ENCODE peak calls at places on chromosomes 1 and 21, in five cellular contexts. M is GM06990, R is uterus, V is tibial nerve, A is WERI-Rb-1. D is an unnamed sample.

GRCh38 chr1:84991097-84991890 is 5.6 kb downstream of the MCOLN2 start:
- DNase-seq in V (no peak), M (peak; percentile 46), A (no peak), R (no peak), D (no peak)

GRCh38 chr21:43686811-43687565 is 27.6 kb downstream of the RRP1B start:
- DNase-seq in R (no peak), V (no peak), M (no peak), A (no peak), D (no peak)

GRCh38 chr21:45950740-45951515 is 30.6 kb upstream of the COL6A1 start:
- DNase-seq in R (peak; percentile 82), M (no peak), A (peak; percentile 92), V (no peak), D (peak; percentile 53)

GRCh38 chr1:208233546-208233945 is 10.6 kb downstream of the PLXNA2 start:
- DNase-seq in A (no peak), M (no peak), R (no peak), V (no peak), D (no peak)

GRCh38 chr1:248817065-248817464 is 8.7 kb downstream of the SH3BP5L start:
- DNase-seq in A (no peak), R (no peak), V (no peak), M (no peak), D (no peak)

GRCh38 chr1:206555473-206555935 is 48.2 kb downstream of the RASSF5 start:
- DNase-seq in M (peak; percentile 58), A (no peak), V (no peak), R (peak; percentile 59), D (no peak)

GRCh38 chr1:188371295-188371806 is 1542.6 kb downstream of the PLA2G4A start:
- DNase-seq in A (no peak), R (no peak), M (no peak), V (no peak), D (no peak)

GRCh38 chr1:173205146-173206051 is 1.7 kb downstream of the TNFSF4 start:
- DNase-seq in R (peak; percentile 40), V (peak; percentile 61), A (no peak), M (no peak), D (peak; percentile 80)

GRCh38 chr1:171753685-171754380 is 12.0 kb upstream of the VAMP4 start:
- DNase-seq in V (no peak), R (no peak), M (no peak), A (no peak), D (no peak)

GRCh38 chr1:58815680-58816071 is 31.8 kb upstream of the JUN start:
- DNase-seq in R (no peak), A (no peak), V (no peak), M (no peak), D (no peak)

GRCh38 chr1:36123357-36123756 is 1.7 kb downstream of the COL8A2 start:
- DNase-seq in R (no peak), A (no peak), V (no peak), M (no peak), D (peak; percentile 37)

GRCh38 chr1:206101351-206101750 is 15.8 kb downstream of the AVPR1B start:
- DNase-seq in R (no peak), M (no peak), V (no peak), A (no peak), D (no peak)

GRCh38 chr1:53894644-53895043 is 657 bp downstream of the DIO1 start:
- DNase-seq in V (no peak), R (no peak), M (no peak), A (no peak), D (no peak)

GRCh38 chr1:53895421-53895820 is 1.4 kb downstream of the DIO1 start:
- DNase-seq in R (no peak), M (no peak), V (no peak), A (no peak), D (peak; percentile 15)

GRCh38 chr1:53893999-53894636 is at the start of gene DIO1:
- DNase-seq in M (no peak), R (no peak), A (no peak), V (no peak), D (no peak)

GRCh38 chr1:53899206-53899628 is 5.2 kb downstream of the DIO1 start:
- DNase-seq in M (no peak), V (no peak), A (no peak), R (peak; percentile 48), D (peak; percentile 60)

DNA sequence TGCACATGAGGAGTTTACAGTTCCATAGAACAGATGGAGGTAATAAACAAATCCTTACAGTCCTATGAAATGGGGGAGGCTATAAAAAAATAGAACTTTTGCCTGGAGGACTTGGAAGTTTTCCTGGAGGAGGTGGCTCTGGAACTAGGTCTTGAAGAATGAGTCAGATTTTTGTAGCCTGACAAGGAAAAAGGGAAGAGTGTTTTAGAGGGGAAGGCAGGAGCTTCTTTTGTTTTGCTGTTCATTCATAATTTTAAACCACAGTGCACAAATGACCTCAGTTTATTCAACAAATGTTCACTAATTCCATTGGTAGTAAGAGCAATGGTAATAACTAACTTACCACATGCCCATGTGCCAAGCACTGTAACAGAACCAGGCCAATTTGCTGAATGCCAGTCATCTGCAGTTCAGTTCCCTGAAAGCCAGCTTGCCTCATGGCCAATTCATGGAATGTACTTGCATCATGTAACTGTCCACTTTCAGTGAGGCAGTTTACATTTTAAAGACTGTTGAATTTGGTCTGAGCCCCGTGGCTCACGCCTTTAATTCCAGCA is 2.8 kb downstream of the DIO1 start:
- DNase-seq in A (no peak), M (no peak), R (peak; percentile 31), V (no peak), D (peak; percentile 96)
- H3K4me3 ChIP-seq in A (no peak overlapping the region), M (no peak overlapping the region), R (no peak overlapping the region), V (no peak overlapping the region), D (no peak overlapping the region)

GRCh38 chr1:87120779-87121178 is 206.3 kb downstream of the HS2ST1 start:
- DNase-seq in V (no peak), R (no peak), A (peak; percentile 19), M (no peak), D (no peak)
- TF ChIP-seq CTCF in V (no peak), R (no peak), A (peak; percentile 51), M (peak; percentile 56), D (peak; percentile 28)

DNA sequence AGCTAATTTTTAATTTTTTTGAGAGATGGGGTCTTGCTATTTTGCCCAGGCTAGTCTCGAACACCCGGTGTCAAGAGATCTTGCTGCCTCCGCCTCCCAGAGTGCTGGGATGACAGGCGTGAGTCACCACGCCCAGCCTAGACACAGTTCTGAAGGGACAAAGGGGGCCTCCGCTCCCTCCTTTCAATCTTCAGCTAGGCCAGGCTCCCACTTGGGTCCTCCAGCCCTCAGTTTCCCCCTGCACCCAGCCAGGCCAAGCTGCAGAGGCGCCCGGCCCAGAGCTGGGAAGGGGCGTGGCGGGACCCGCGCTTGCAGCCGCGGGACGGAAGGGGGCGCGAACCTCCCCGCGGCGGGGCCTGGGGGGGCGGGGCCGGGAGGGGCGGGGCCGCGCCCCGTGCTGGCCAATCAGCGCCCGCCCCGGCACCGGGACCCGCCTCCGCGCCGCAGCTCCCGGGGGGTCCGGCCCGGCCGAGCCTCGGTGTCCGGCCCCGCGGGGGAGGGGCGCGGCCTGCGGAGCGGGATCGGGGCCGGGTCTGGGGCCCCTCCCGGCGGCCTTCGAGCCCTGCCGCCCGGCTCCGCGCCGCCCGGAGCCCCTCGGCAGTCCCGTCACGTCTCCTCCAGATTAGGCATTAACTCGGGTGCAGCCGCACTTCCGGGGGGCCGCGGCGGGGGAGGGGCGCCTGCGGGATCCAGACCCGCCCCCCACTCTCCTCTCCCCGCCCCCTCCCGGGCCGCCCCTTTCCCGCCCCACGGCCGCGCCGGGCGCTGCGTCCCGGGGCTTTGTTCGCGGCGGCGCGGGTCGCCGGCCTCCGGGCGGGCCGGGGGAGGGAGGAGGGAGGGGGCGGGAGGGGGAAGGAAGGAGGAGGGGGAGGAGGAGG is 559 bp upstream of the AGRN start:
- DNase-seq in V (peak; percentile 55), M (peak; percentile 83), A (peak; percentile 75), R (peak; percentile 83), D (peak; percentile 81)
- H3K4me3 ChIP-seq in V (peak overlapping the region; percentile 60), M (peak overlapping the region; percentile 58), A (peak overlapping the region; percentile 26), R (peak overlapping the region; percentile 97), D (peak overlapping the region; percentile 49)

DNA sequence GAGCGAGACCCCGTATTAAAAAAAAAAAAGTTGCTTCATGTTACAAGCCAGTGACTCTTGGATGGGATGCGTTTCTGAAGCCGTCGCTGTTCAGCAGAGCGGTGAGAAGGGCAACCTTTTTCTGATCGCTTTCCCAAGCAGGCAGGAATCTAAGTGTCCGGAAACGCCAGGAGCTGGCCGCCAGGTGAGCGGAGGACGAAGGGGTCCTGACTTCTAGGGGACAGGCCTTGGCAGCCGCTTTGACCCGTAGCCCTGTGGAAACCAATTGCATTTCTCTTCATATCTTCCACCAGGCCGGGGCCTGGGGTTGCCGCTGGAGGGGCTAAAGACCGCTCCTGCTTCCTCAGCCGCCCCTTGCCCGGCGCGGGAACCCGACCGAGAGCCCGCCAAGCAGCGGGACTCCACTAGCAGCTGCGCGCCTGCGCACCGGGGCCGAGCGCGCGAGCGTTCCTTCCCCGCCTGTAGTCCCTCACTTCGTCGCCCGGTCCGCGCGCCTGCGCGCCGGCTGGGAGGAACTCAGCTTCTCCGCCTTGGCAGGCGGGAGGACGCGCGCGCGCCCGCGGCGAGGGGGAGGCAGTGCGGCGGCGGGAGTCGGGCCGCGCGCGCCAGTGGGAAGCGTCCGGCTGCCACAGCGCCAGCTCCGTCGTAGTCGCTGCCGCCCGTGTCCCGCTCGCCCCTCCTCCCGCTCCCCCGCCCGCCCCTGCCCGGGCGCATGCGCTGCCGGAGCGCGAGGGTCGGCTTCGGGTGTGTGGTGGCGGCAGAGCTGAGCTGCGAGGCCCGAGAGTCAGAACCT is at the start of gene SPEN:
- DNase-seq in V (peak; percentile 89), A (peak; percentile 99), R (peak; percentile 98), M (peak; percentile 100), D (peak; percentile 97)
- TF ChIP-seq CTCF in V (no peak), A (no peak), R (peak; percentile 6), M (no peak), D (peak; percentile 1)